ENCODE peak calls at places on chromosomes 7 and 10, in five cellular contexts. Z is K562, N is SK-N-SH, S is H1, O is GM12892. D is an unnamed sample.

GRCh38 chr7:105218939-105219770 is 169.6 kb downstream of the SRPK2 start:
- DNase-seq in Z (no peak), S (no peak), N (no peak), O (no peak), D (no peak)

GRCh38 chr7:78124221-78124620 is 325.6 kb downstream of the PHTF2 start:
- DNase-seq in O (no peak), S (no peak), Z (no peak), N (no peak), D (no peak)

GRCh38 chr7:128357366-128357662 is 4.2 kb downstream of the PRRT4 start:
- DNase-seq in S (no peak), Z (no peak), N (peak; percentile 95), O (no peak), D (no peak)

GRCh38 chr7:137331378-137331777 is 12.2 kb downstream of the PTN start:
- DNase-seq in O (no peak), Z (no peak), S (no peak), N (no peak), D (no peak)

GRCh38 chr10:98074315-98074911 is 44.0 kb upstream of the CRTAC1 start:
- DNase-seq in Z (peak; percentile 10), S (no peak), O (no peak), N (no peak), D (no peak)

GRCh38 chr10:17989908-17990767 is 38.4 kb downstream of the SLC39A12 start:
- DNase-seq in Z (no peak), N (no peak), O (no peak), S (no peak), D (peak; percentile 8)

GRCh38 chr10:30215131-30215530 is 133.9 kb downstream of the MTPAP start:
- DNase-seq in S (no peak), Z (no peak), N (no peak), O (no peak), D (no peak)

GRCh38 chr7:89041240-89041639 is 245.7 kb upstream of the TEX47 start:
- DNase-seq in N (no peak), Z (no peak), O (no peak), S (no peak), D (no peak)

GRCh38 chr7:25361863-25362262 is 133.6 kb upstream of the NPVF start:
- DNase-seq in O (no peak), S (no peak), Z (no peak), N (no peak), D (no peak)

GRCh38 chr10:52221937-52222336 is 92.1 kb upstream of the DKK1 start:
- DNase-seq in N (no peak), O (no peak), S (no peak), Z (no peak), D (no peak)

GRCh38 chr10:120979435-120980315 is 128.5 kb downstream of the WDR11 start:
- DNase-seq in Z (no peak), N (peak; percentile 84), S (no peak), O (no peak), D (no peak)

GRCh38 chr10:111076682-111077661 is at the start of gene ADRA2A:
- DNase-seq in O (no peak), S (peak; percentile 67), N (peak; percentile 84), Z (no peak), D (peak; percentile 54)

GRCh38 chr7:1842321-1843221 is 172.5 kb downstream of the ELFN1 start:
- DNase-seq in S (no peak), N (peak; percentile 89), O (no peak), Z (no peak), D (no peak)

GRCh38 chr10:97333351-97333600 is 1.3 kb downstream of the FRAT2 start:
- DNase-seq in S (no peak), N (peak; percentile 58), O (no peak), Z (no peak), D (no peak)

GRCh38 chr7:22572937-22573336 is 72.9 kb upstream of the STEAP1B start:
- DNase-seq in O (no peak), S (no peak), Z (no peak), N (no peak), D (no peak)

GRCh38 chr10:122126763-122127659 is 138.0 kb downstream of the TACC2 start:
- DNase-seq in S (no peak), N (no peak), Z (no peak), O (no peak), D (no peak)

GRCh38 chr10:12350167-12350872 is 973 bp downstream of the CAMK1D start:
- DNase-seq in S (no peak), O (no peak), N (peak; percentile 62), Z (no peak), D (peak; percentile 43)

GRCh38 chr10:5229019-5229418 is 32.4 kb downstream of the AKR1C4 start:
- DNase-seq in Z (no peak), O (no peak), N (no peak), S (no peak), D (no peak)

GRCh38 chr7:85583225-85583672 is 396.4 kb upstream of the SEMA3D start:
- DNase-seq in Z (no peak), O (no peak), N (peak; percentile 26), S (no peak), D (no peak)

GRCh38 chr10:4343091-4343490 is 482.9 kb upstream of the AKR1E2 start:
- DNase-seq in S (no peak), N (no peak), O (no peak), Z (no peak), D (no peak)

GRCh38 chr7:92880212-92881090 is 44.1 kb upstream of the CDK6 start:
- DNase-seq in S (peak; percentile 27), O (no peak), Z (no peak), N (peak; percentile 39), D (no peak)

GRCh38 chr10:61669161-61669755 is 6.5 kb downstream of the CABCOCO1 start:
- DNase-seq in N (peak; percentile 38), S (no peak), O (no peak), Z (no peak), D (no peak)

GRCh38 chr10:3825244-3825643 is 40.2 kb upstream of the KLF6 start:
- DNase-seq in Z (no peak), O (no peak), S (no peak), N (no peak), D (no peak)

GRCh38 chr10:27223964-27224363 is 16.6 kb downstream of the ACBD5 start:
- DNase-seq in O (no peak), Z (no peak), N (peak; percentile 26), S (no peak), D (no peak)

GRCh38 chr10:71089162-71089561 is 123.2 kb upstream of the UNC5B start:
- DNase-seq in O (no peak), N (no peak), Z (peak; percentile 7), S (no peak), D (no peak)

GRCh38 chr7:68073701-68074100 is 1077.1 kb downstream of the TYW1 start:
- DNase-seq in O (no peak), S (no peak), N (no peak), Z (no peak), D (no peak)

GRCh38 chr7:17062433-17063383 is 180.9 kb upstream of the AGR3 start:
- DNase-seq in S (no peak), N (no peak), Z (no peak), O (no peak), D (no peak)

GRCh38 chr10:17528296-17528862 is 74.0 kb upstream of the ST8SIA6 start:
- DNase-seq in S (no peak), O (no peak), Z (no peak), N (no peak), D (no peak)

GRCh38 chr10:61280303-61280702 is 172.9 kb downstream of the TMEM26 start:
- DNase-seq in N (no peak), O (no peak), S (no peak), Z (no peak), D (no peak)

GRCh38 chr10:28975891-28976471 is 298.7 kb downstream of the BAMBI start:
- DNase-seq in O (no peak), S (no peak), Z (no peak), N (no peak), D (no peak)

GRCh38 chr10:70729763-70730357 is 55.3 kb downstream of the TBATA start:
- DNase-seq in O (no peak), N (peak; percentile 45), S (no peak), Z (no peak), D (no peak)

GRCh38 chr7:128197586-128197985 is 43.5 kb upstream of the LEP start:
- DNase-seq in S (no peak), N (peak; percentile 23), O (no peak), Z (no peak), D (no peak)

GRCh38 chr10:113382691-113383090 is 170.2 kb upstream of the HABP2 start:
- DNase-seq in O (no peak), S (no peak), Z (no peak), N (no peak), D (no peak)

GRCh38 chr10:653991-654646 is 35.3 kb downstream of the DIP2C start:
- DNase-seq in S (no peak), Z (no peak), O (no peak), N (no peak), D (no peak)
- TF ChIP-seq POLR2AphosphoS5 in S (no peak), Z (no peak), O (no peak), N (no peak), D (no peak)

GRCh38 chr10:93756128-93756517 is 1.6 kb upstream of the LGI1 start:
- DNase-seq in O (no peak), N (no peak), S (no peak), Z (no peak), D (no peak)

GRCh38 chr10:93758911-93759410 is 1.2 kb downstream of the LGI1 start:
- DNase-seq in N (no peak), O (no peak), S (no peak), Z (no peak), D (no peak)

GRCh38 chr10:93758510-93758885 is 762 bp downstream of the LGI1 start:
- DNase-seq in O (no peak), S (no peak), Z (no peak), N (no peak), D (no peak)

GRCh38 chr10:93757136-93757535 is 600 bp upstream of the LGI1 start:
- DNase-seq in O (no peak), N (no peak), S (no peak), Z (no peak), D (no peak)

GRCh38 chr10:93757766-93758509 is at the start of gene LGI1:
- DNase-seq in N (peak; percentile 36), O (no peak), Z (no peak), S (no peak), D (no peak)
- TF ChIP-seq TAF1 in N (no peak), O (no peak), Z (no peak), S (no peak), D (no peak)

GRCh38 chr7:101179780-101180755 is at the start of gene NAT16:
- DNase-seq in Z (no peak), N (peak; percentile 89), S (no peak), O (no peak), D (no peak)
- TF ChIP-seq POLR2AphosphoS5 in Z (no peak), N (no peak), S (no peak), O (no peak), D (no peak)

DNA sequence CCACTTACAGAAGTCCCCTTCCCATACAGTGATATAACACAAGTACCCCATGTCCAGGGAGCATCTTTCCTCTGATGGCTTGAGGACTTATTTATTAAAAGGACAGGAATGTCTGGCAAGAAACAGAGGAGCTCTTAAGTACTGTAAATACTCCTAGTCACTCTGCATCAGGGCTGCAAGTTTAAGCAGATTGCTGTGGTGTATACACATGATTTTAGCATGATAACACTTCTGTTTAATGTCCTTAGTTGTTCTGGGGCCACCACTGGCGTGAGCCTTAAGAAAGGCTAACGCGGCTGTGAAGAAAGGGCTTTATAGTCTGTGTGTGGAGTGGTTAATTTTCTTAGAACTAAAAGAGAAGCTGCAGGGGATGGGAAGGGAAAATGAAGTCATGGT is 65.7 kb downstream of the GBF1 start:
- DNase-seq in Z (no peak), N (no peak), S (no peak), O (no peak), D (no peak)
- TF ChIP-seq TAF1 in Z (no peak), N (no peak), S (no peak), O (no peak), D (no peak)

GRCh38 chr7:100069991-100070390 is 11.5 kb downstream of the ZNF3 start:
- DNase-seq in N (no peak), O (no peak), Z (no peak), S (no peak), D (no peak)
- TF ChIP-seq POLR2AphosphoS5 in N (no peak), O (no peak), Z (no peak), S (no peak), D (no peak)